ENCODE peak calls at places on chromosomes 1 and 21, in eight cellular contexts. S, T, A, K, F, N, G and J are unnamed samples.

GRCh38 chr1:7703321-7704213 is 67.5 kb upstream of the VAMP3 start:
- DNase-seq in T (peak), K (peak), F (no peak), N (peak), A (no peak), S (peak), G (no peak), J (no peak)

GRCh38 chr1:84374991-84375838 is 23.1 kb upstream of the DNASE2B start:
- DNase-seq in N (no peak), S (no peak), F (no peak), A (no peak), G (peak), T (no peak), K (no peak), J (no peak)

GRCh38 chr1:8706995-8707396 is 110.4 kb downstream of the RERE start:
- DNase-seq in N (no peak), S (peak), K (peak), G (peak), T (peak), A (no peak), F (no peak), J (no peak)

GRCh38 chr1:151047925-151048644 is 534 bp downstream of the C1orf56 start:
- DNase-seq in T (peak), N (peak), F (peak), G (peak), K (peak), A (peak), S (peak), J (peak)

GRCh38 chr1:1906185-1907097 is 8.6 kb upstream of the CALML6 start:
- DNase-seq in N (peak), A (peak), T (peak), F (peak), G (peak), S (peak), K (peak), J (peak)

GRCh38 chr1:204493882-204494280 is 724 bp downstream of the PIK3C2B start:
- DNase-seq in S (peak), T (peak), G (no peak), A (peak), K (peak), F (peak), N (peak), J (no peak)

GRCh38 chr1:35565742-35566133 is 7.4 kb upstream of the TFAP2E start:
- DNase-seq in N (no peak), S (no peak), T (no peak), A (no peak), F (no peak), K (no peak), G (no peak), J (no peak)

GRCh38 chr1:117851687-117852086 is 77.7 kb downstream of the GDAP2 start:
- DNase-seq in S (no peak), T (no peak), N (no peak), G (no peak), A (no peak), K (no peak), F (no peak), J (no peak)

GRCh38 chr21:26840912-26841311 is 4.3 kb downstream of the ADAMTS1 start:
- DNase-seq in K (no peak), T (no peak), N (peak), A (peak), G (peak), S (peak), F (no peak), J (no peak)

GRCh38 chr21:35111531-35111930 is 62.4 kb upstream of the RUNX1 start:
- DNase-seq in A (no peak), N (no peak), T (no peak), F (no peak), K (no peak), S (no peak), G (no peak), J (no peak)

GRCh38 chr1:6603851-6604558 is 1.3 kb upstream of the KLHL21 start:
- DNase-seq in T (no peak), N (peak), G (peak), A (peak), S (no peak), F (no peak), K (peak), J (peak)

GRCh38 chr1:188735567-188735966 is 1742.1 kb downstream of the BRINP3 start:
- DNase-seq in G (no peak), K (peak), F (no peak), A (no peak), T (no peak), N (no peak), S (no peak), J (no peak)

GRCh38 chr21:41289431-41289830 is 27.2 kb upstream of the FAM3B start:
- DNase-seq in S (no peak), A (no peak), T (no peak), K (peak), G (peak), F (no peak), N (no peak), J (no peak)

GRCh38 chr1:215888159-215888558 is 321.1 kb downstream of the KCTD3 start:
- DNase-seq in K (peak), G (no peak), T (no peak), S (no peak), F (no peak), N (no peak), A (no peak), J (no peak)

GRCh38 chr1:2412773-2413494 is 570 bp upstream of the PEX10 start:
- DNase-seq in F (no peak), K (no peak), N (peak), T (no peak), A (peak), G (peak), S (no peak), J (no peak)

GRCh38 chr1:205517288-205517687 is 12.8 kb downstream of the CDK18 start:
- DNase-seq in S (no peak), T (no peak), N (no peak), K (no peak), A (no peak), F (no peak), G (no peak), J (no peak)

GRCh38 chr1:43381609-43382008 is 8.0 kb downstream of the MED8 start:
- DNase-seq in N (no peak), F (no peak), K (no peak), A (no peak), T (no peak), G (no peak), S (no peak), J (no peak)

DNA sequence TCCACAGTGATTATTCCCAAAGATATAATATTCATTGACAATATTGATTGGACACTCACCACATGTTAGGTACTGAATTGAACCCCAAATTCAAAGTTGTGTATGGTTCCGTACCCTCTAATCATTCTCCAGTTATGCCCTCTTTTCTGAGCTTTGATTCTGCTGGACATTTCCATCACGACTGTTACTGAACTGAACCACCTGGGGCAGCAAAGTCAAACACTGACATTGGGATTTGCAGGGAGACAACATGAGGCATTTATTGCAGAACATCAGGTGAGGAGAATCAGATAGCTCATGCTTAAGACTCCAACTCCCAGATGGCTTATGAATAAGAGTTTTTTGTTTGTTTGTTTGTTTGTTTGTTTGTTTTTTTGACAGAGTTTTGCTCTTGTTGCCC is 420.9 kb downstream of the DISC1 start:
- DNase-seq in S (no peak), A (no peak), F (no peak), G (no peak), K (peak), T (peak), N (no peak), J (no peak)
- TF ChIP-seq CTCF in S (peak), A (no peak), F (no peak), G (peak), K (peak), T (peak), N (no peak), J (no peak)

DNA sequence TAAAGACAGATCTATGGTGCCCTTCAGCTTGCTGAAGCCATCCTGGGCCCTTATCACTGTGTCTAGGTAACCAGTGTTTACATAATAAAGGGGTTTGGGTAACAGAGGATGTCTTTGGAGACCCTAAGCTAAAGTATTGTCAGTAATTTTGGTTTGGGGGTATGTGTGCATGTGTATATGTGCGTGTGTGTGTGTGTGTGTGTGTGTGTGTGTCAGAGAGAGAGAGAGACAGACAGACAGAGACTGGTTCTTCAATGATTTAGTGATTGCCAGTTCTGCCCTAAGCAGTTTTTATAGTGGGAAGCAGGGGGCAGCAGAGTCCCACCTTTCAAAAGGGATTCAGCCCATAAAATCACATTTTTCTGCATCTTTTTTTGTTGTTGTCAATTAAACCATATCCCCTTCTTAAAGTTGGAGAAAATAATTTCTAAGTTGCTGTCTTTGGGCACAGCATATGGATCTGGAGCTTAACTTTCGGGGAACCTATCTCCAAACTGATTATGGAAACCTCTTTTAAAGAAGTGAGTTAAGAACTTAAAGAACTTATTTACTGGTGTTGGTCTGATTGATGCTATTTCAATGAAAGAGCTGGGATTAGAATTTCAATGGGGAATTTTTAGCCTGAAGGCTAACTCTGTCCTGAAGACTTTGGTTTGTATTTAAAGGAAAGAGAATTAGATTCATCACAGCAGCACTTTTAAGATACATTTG is 51.1 kb downstream of the ZNF326 start:
- DNase-seq in S (peak), T (peak), N (no peak), F (no peak), A (no peak), G (peak), K (peak), J (no peak)
- TF ChIP-seq CTCF in S (peak), T (peak), N (peak), F (peak), A (no peak), G (peak), K (peak), J (no peak)

GRCh38 chr1:182444497-182444896 is 5.4 kb upstream of the RGSL1 start:
- DNase-seq in T (no peak), F (no peak), A (no peak), G (no peak), K (peak), S (no peak), N (no peak), J (no peak)
- TF ChIP-seq CTCF in T (peak), F (no peak), A (no peak), G (peak), K (peak), S (peak), N (no peak), J (no peak)

GRCh38 chr1:177964336-177964735 is 5.5 kb downstream of the SEC16B start:
- DNase-seq in K (no peak), N (no peak), A (no peak), F (no peak), G (no peak), S (no peak), T (no peak), J (no peak)

GRCh38 chr1:177954076-177954475 is 15.8 kb downstream of the SEC16B start:
- DNase-seq in S (no peak), G (no peak), F (no peak), K (no peak), A (no peak), N (no peak), T (no peak), J (no peak)

GRCh38 chr1:177958092-177958491 is 11.8 kb downstream of the SEC16B start:
- DNase-seq in G (no peak), N (no peak), K (no peak), F (no peak), T (no peak), S (no peak), A (no peak), J (no peak)

GRCh38 chr1:177960939-177961622 is 8.8 kb downstream of the SEC16B start:
- DNase-seq in T (no peak), K (no peak), N (no peak), S (no peak), F (no peak), G (peak), A (no peak), J (no peak)

DNA sequence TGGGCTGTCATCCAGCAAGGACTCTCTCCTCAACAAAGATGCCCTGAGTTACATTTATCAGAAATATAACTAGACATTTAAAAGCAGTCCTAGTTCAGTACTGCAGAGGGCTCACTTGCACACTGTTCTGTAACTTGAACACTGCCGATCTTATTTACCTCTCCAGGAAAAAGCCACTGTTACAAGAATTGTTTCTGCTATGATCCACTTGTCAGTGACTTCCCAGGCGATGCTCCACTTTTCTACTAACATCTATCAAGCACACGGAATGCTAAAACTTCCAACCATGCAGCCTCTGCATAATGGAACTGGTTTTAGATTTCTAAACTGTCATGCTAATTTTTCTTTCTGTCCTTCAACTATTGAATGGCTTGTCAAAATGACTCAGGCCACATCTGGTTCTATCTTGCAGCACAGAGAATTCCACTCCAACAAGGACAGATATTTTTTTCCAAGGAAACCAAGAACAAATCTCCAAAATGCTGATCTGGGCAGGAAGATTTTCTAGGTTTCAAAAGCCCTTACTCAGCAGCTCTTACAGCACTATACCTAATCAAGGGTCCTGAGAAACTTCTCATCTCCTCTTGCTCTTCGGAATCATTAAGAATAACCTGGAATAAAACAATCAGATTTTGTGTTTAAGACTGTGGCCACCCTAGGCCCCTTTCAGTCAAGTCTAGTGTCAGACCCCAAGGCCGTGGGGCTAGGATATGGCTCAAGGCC is 9.9 kb downstream of the SEC16B start:
- DNase-seq in F (no peak), S (no peak), T (no peak), A (no peak), K (peak), G (peak), N (no peak), J (no peak)
- TF ChIP-seq CTCF in F (no peak), S (no peak), T (peak), A (no peak), K (no peak), G (peak), N (peak), J (no peak)

GRCh38 chr21:18803624-18804023 is 400.0 kb upstream of the TMPRSS15 start:
- DNase-seq in S (no peak), N (no peak), G (no peak), F (no peak), T (no peak), K (no peak), A (no peak), J (no peak)

DNA sequence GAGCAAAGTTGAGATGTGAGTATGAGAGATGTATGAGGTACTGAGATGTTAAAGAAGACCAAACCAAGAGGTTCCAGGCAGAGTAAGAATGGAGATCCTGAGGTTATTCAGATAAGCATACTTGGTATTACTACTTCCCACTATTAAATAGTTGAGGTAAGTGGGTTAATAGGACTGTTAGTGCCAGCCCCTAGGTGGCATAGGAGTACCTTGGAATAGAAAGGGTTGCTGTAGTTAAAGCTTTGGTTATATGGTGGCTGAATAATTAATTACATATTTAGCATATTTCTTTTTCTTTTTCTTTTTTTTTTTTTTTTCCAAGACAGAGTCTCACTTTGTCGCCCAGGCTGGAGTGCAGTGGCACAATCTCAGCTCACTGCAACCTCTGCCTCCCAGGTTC is 397.9 kb upstream of the TMPRSS15 start:
- DNase-seq in N (no peak), F (no peak), G (peak), K (peak), S (peak), A (no peak), T (no peak), J (no peak)
- TF ChIP-seq CTCF in N (peak), F (no peak), G (peak), K (peak), S (peak), A (no peak), T (no peak), J (no peak)

DNA sequence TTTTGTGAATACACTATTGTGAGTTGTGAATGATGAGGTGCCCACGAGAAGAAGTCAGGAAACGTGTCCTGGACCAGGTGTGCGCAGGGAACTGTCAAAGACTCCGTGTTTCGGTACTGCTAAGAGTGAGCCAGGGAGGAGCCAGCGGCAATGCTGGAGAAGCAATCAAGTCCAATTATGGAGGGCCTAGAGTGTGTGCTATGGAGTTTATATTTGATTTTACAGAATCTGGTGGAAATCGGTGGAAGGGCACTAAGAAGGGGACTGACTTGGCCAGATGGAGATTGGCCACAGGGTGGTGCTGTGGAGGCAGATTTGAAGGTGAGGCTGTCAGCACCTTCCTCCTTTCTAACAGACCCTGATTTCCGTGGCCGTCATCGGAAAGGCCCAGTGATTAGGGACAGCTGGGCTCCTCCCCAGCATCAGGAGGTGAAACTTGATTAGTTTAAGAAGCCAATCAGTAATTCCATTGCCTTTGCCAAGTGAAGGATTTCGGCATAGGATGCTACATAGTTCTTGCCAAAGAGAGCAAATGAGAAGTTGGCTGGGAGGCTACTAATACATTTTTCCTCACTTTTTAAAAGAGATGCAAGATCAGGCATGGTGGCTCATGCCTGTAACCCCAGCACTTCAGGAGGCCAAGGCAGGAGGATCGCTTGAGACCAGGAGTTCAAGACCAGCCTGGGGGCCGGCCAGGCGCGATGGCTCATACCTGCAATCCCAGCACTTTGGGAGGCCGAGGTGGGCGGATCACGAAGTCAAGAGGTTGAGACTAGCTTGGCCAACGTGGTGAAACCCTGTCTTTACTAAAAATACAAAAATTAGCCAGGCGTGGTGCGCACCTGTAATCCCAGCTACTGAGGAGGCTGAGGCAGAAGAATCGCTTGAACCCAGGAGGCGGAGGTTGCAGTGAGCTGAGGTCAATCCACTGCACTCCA is 7.0 kb downstream of the PTCH2 start:
- DNase-seq in S (peak), T (peak), N (peak), F (peak), G (peak), K (peak), A (peak), J (peak)
- TF ChIP-seq CTCF in S (peak), T (peak), N (peak), F (peak), G (peak), K (peak), A (peak), J (no peak)